ENCODE peak calls at places on chromosomes 16 and 17, in seven cellular contexts. One of them, this sample, is unnamed.

GRCh38 chr16:13634921-13635320 is 285.0 kb upstream of the ERCC4 start:
- DNase-seq in body of pancreas: no peak
- DNase-seq in H1: no peak
- DNase-seq in heart left ventricle: no peak
- DNase-seq in esophagus muscularis mucosa: no peak
- DNase-seq in adrenal gland: no peak
- DNase-seq in uterus: no peak
- DNase-seq in this sample: no peak

GRCh38 chr16:67393790-67394270 is 532 bp upstream of the TPPP3 start:
- DNase-seq in body of pancreas: no peak
- DNase-seq in esophagus muscularis mucosa: no peak
- DNase-seq in uterus: no peak
- DNase-seq in H1: no peak
- DNase-seq in adrenal gland: no peak
- DNase-seq in heart left ventricle: no peak
- DNase-seq in this sample: no peak

GRCh38 chr17:46028374-46028773 is 29.3 kb downstream of the STH start:
- DNase-seq in uterus: no peak
- DNase-seq in heart left ventricle: no peak
- DNase-seq in esophagus muscularis mucosa: no peak
- DNase-seq in H1: no peak
- DNase-seq in adrenal gland: peak
- DNase-seq in body of pancreas: peak
- DNase-seq in this sample: no peak

GRCh38 chr17:39352511-39352910 is 48.9 kb downstream of the FBXL20 start:
- DNase-seq in body of pancreas: no peak
- DNase-seq in adrenal gland: no peak
- DNase-seq in esophagus muscularis mucosa: no peak
- DNase-seq in uterus: no peak
- DNase-seq in H1: no peak
- DNase-seq in heart left ventricle: no peak
- DNase-seq in this sample: no peak

GRCh38 chr16:12171206-12171605 is 194.7 kb downstream of the SNX29 start:
- DNase-seq in heart left ventricle: no peak
- DNase-seq in H1: no peak
- DNase-seq in uterus: no peak
- DNase-seq in body of pancreas: no peak
- DNase-seq in esophagus muscularis mucosa: no peak
- DNase-seq in adrenal gland: no peak
- DNase-seq in this sample: no peak

GRCh38 chr17:47188266-47188665 is 829 bp downstream of the CDC27 start:
- DNase-seq in esophagus muscularis mucosa: no peak
- DNase-seq in H1: no peak
- DNase-seq in heart left ventricle: no peak
- DNase-seq in body of pancreas: no peak
- DNase-seq in adrenal gland: no peak
- DNase-seq in uterus: no peak
- DNase-seq in this sample: no peak

GRCh38 chr16:83356266-83356665 is 451.5 kb upstream of the HSBP1 start:
- DNase-seq in heart left ventricle: no peak
- DNase-seq in adrenal gland: no peak
- DNase-seq in H1: no peak
- DNase-seq in esophagus muscularis mucosa: no peak
- DNase-seq in body of pancreas: peak
- DNase-seq in uterus: peak
- DNase-seq in this sample: no peak

GRCh38 chr16:50496990-50497389 is 51.2 kb upstream of the NKD1 start:
- DNase-seq in H1: no peak
- DNase-seq in adrenal gland: no peak
- DNase-seq in esophagus muscularis mucosa: no peak
- DNase-seq in body of pancreas: no peak
- DNase-seq in uterus: no peak
- DNase-seq in heart left ventricle: no peak
- DNase-seq in this sample: no peak

GRCh38 chr16:56480776-56481467 is 29.6 kb downstream of the OGFOD1 start:
- DNase-seq in H1: no peak
- DNase-seq in body of pancreas: no peak
- DNase-seq in esophagus muscularis mucosa: no peak
- DNase-seq in heart left ventricle: no peak
- DNase-seq in uterus: no peak
- DNase-seq in adrenal gland: no peak
- DNase-seq in this sample: no peak

GRCh38 chr17:78019367-78019975 is 61.0 kb downstream of the TNRC6C start:
- DNase-seq in esophagus muscularis mucosa: no peak
- DNase-seq in H1: no peak
- DNase-seq in body of pancreas: no peak
- DNase-seq in uterus: no peak
- DNase-seq in adrenal gland: no peak
- DNase-seq in heart left ventricle: no peak
- DNase-seq in this sample: no peak

GRCh38 chr16:83853834-83854233 is 45.1 kb upstream of the MLYCD start:
- DNase-seq in adrenal gland: no peak
- DNase-seq in uterus: no peak
- DNase-seq in H1: no peak
- DNase-seq in body of pancreas: no peak
- DNase-seq in esophagus muscularis mucosa: peak
- DNase-seq in heart left ventricle: no peak
- DNase-seq in this sample: no peak

GRCh38 chr16:83622010-83622409 is 185.8 kb upstream of the HSBP1 start:
- DNase-seq in esophagus muscularis mucosa: peak
- DNase-seq in heart left ventricle: no peak
- DNase-seq in H1: no peak
- DNase-seq in adrenal gland: no peak
- DNase-seq in body of pancreas: no peak
- DNase-seq in uterus: no peak
- DNase-seq in this sample: no peak

GRCh38 chr16:80210787-80211186 is 330.0 kb upstream of the DYNLRB2 start:
- DNase-seq in adrenal gland: no peak
- DNase-seq in H1: no peak
- DNase-seq in uterus: no peak
- DNase-seq in esophagus muscularis mucosa: peak
- DNase-seq in body of pancreas: no peak
- DNase-seq in heart left ventricle: no peak
- DNase-seq in this sample: no peak

GRCh38 chr17:29143894-29144293 is 36.3 kb downstream of the MYO18A start:
- DNase-seq in esophagus muscularis mucosa: no peak
- DNase-seq in adrenal gland: peak
- DNase-seq in uterus: no peak
- DNase-seq in H1: no peak
- DNase-seq in body of pancreas: no peak
- DNase-seq in heart left ventricle: no peak
- DNase-seq in this sample: no peak

GRCh38 chr17:82449883-82450356 is 632 bp downstream of the CYBC1 start:
- DNase-seq in adrenal gland: no peak
- DNase-seq in uterus: no peak
- DNase-seq in heart left ventricle: no peak
- DNase-seq in esophagus muscularis mucosa: no peak
- DNase-seq in body of pancreas: no peak
- DNase-seq in H1: no peak
- DNase-seq in this sample: no peak

GRCh38 chr16:17194190-17194780 is 276.5 kb downstream of the XYLT1 start:
- DNase-seq in adrenal gland: peak
- DNase-seq in body of pancreas: peak
- DNase-seq in esophagus muscularis mucosa: no peak
- DNase-seq in heart left ventricle: peak
- DNase-seq in uterus: peak
- DNase-seq in H1: peak
- DNase-seq in this sample: no peak

GRCh38 chr17:58273453-58274104 is 7.2 kb downstream of the MPO start:
- DNase-seq in uterus: no peak
- DNase-seq in body of pancreas: no peak
- DNase-seq in esophagus muscularis mucosa: no peak
- DNase-seq in heart left ventricle: no peak
- DNase-seq in H1: no peak
- DNase-seq in adrenal gland: no peak
- DNase-seq in this sample: no peak

GRCh38 chr17:8109669-8110455 is 8.5 kb downstream of the ALOXE3 start:
- DNase-seq in heart left ventricle: peak
- DNase-seq in H1: peak
- DNase-seq in body of pancreas: peak
- DNase-seq in uterus: peak
- DNase-seq in adrenal gland: peak
- DNase-seq in esophagus muscularis mucosa: no peak
- DNase-seq in this sample: no peak

GRCh38 chr17:8918811-8919210 is 46.7 kb downstream of the PIK3R5 start:
- DNase-seq in uterus: no peak
- DNase-seq in adrenal gland: no peak
- DNase-seq in body of pancreas: no peak
- DNase-seq in heart left ventricle: no peak
- DNase-seq in esophagus muscularis mucosa: no peak
- DNase-seq in H1: no peak
- DNase-seq in this sample: no peak

GRCh38 chr17:28112199-28112995 is 69.9 kb downstream of the NLK start:
- DNase-seq in H1: no peak
- DNase-seq in esophagus muscularis mucosa: no peak
- DNase-seq in uterus: no peak
- DNase-seq in heart left ventricle: no peak
- DNase-seq in adrenal gland: no peak
- DNase-seq in body of pancreas: no peak
- DNase-seq in this sample: no peak

GRCh38 chr16:4801962-4802658 is at the start of gene ROGDI:
- DNase-seq in adrenal gland: peak
- DNase-seq in heart left ventricle: peak
- DNase-seq in H1: peak
- DNase-seq in uterus: peak
- DNase-seq in body of pancreas: peak
- DNase-seq in esophagus muscularis mucosa: peak
- DNase-seq in this sample: no peak

DNA sequence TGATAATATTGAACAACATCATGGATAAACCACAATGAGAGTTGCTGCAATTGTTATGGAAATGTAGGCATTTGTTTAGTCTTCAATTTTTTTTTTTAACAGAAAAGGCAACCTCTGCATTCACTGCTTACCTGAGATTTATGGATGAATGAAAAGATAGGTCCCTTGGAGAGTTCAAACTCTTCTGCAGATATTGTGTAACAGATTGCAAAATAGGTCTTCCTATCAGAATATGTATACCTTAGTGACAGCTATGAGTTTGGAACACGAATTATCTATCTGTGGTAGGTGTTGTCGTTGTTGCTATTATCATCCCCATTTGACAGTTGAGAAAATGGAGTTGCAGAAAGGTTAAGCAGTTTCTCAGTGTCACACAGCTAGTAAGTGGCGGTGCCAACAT is 1.2 kb upstream of the KCNJ16 start:
- DNase-seq in body of pancreas: no peak
- DNase-seq in esophagus muscularis mucosa: no peak
- DNase-seq in H1: no peak
- DNase-seq in adrenal gland: no peak
- DNase-seq in heart left ventricle: no peak
- DNase-seq in uterus: no peak
- DNase-seq in this sample: no peak
- H3K27ac ChIP-seq in body of pancreas: no peak
- H3K27ac ChIP-seq in esophagus muscularis mucosa: no peak
- H3K27ac ChIP-seq in H1: no peak
- H3K27ac ChIP-seq in adrenal gland: no peak
- H3K27ac ChIP-seq in heart left ventricle: no peak
- H3K27ac ChIP-seq in uterus: no peak
- H3K27ac ChIP-seq in this sample: no peak

DNA sequence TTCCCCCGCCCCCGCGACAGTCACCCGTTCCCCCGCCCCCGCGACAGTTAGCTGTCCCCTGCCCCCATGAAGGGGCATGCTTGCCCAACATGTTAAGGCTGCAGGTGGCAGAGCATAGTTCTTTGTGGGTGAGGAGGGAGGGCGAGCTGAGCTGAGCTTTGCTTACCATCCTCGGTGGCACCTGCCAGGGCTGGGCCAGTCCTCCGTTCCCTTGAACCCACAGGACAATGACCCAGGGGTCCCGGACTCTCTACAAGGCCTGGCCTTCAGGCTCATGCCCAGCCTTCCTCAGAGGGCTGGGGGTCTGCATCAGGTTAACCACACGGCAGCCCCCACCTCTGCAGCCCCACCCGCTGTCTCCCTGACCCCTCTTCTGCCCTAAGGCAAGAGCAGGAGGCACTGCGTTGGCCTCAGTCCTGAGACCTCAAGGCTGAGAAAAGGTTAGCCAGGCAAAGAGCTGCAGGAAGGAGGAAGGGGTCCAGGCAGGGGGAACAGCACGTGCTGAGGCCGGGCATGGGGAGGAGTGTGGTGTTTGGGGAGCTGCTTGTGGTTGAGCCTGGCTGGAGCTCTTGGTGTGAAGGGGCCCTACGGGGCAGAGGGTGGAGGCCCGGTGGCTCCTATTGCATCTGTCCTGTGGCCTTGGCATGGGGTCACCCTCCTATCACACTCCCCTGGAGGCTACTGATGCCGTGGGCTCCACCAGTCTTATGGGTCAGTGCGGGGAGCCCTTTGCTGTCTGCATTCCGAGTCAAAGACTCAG is 11.4 kb upstream of the DOC2B start:
- DNase-seq in uterus: no peak
- DNase-seq in adrenal gland: no peak
- DNase-seq in heart left ventricle: no peak
- DNase-seq in H1: no peak
- DNase-seq in body of pancreas: no peak
- DNase-seq in esophagus muscularis mucosa: no peak
- DNase-seq in this sample: no peak
- H3K4me3 ChIP-seq in uterus: no peak
- H3K4me3 ChIP-seq in adrenal gland: no peak
- H3K4me3 ChIP-seq in heart left ventricle: no peak
- H3K4me3 ChIP-seq in H1: no peak
- H3K4me3 ChIP-seq in body of pancreas: no peak
- H3K4me3 ChIP-seq in esophagus muscularis mucosa: no peak
- H3K4me3 ChIP-seq in this sample: no peak

DNA sequence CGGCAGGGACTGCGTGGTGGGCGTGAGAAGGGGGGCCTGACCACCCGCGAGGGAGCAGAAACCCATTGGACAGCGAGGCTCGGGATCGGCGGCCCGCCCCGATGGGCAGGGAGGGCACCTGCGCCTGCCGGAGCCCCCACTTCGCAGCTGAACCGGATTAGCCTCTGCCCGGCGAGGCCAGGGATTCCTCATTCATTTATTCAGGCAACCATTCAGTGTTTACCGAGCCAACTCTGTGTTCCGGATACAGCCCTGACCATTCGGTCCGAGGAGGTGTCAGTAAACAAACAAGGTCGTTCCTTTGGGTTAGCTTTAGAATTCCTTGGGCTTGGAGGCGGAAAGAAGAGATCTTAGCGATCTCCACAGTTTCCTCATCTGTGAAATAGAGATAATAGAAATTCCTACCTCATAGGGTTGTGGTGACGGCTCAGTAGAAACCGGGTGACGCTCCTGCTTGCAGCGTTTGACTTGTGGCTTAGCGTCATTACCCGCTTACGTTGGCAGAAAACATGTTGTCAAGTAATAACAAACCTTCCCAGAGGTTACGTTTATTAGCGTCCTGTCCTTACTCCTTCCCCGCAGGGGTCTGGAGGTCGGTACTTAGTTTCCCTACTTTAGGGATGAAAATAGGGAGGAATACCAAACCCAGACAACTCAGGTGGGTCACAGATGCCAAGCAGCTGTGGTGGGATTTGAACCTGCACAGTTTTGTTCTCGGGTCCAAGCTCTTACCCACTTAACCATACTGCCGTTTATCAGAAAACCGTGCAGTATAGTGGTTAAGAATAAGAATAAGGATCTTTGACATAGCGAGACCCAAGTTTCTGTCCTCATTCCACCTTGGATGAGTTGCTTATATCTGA is 893 bp downstream of the POLR3E start:
- DNase-seq in uterus: peak
- DNase-seq in adrenal gland: peak
- DNase-seq in body of pancreas: peak
- DNase-seq in esophagus muscularis mucosa: peak
- DNase-seq in heart left ventricle: peak
- DNase-seq in H1: peak
- DNase-seq in this sample: no peak
- TF ChIP-seq POLR2A in uterus: no peak
- TF ChIP-seq POLR2A in adrenal gland: no peak
- TF ChIP-seq POLR2A in body of pancreas: peak
- TF ChIP-seq POLR2A in esophagus muscularis mucosa: no peak
- TF ChIP-seq POLR2A in heart left ventricle: peak
- TF ChIP-seq POLR2A in H1: no peak
- TF ChIP-seq POLR2A in this sample: no peak

GRCh38 chr16:54630284-54630967 is 300.2 kb upstream of the IRX5 start:
- DNase-seq in H1: no peak
- DNase-seq in body of pancreas: no peak
- DNase-seq in heart left ventricle: no peak
- DNase-seq in uterus: no peak
- DNase-seq in adrenal gland: no peak
- DNase-seq in esophagus muscularis mucosa: no peak
- DNase-seq in this sample: no peak
- H3K27ac ChIP-seq in H1: no peak
- H3K27ac ChIP-seq in body of pancreas: no peak
- H3K27ac ChIP-seq in heart left ventricle: no peak
- H3K27ac ChIP-seq in uterus: no peak
- H3K27ac ChIP-seq in adrenal gland: no peak
- H3K27ac ChIP-seq in esophagus muscularis mucosa: no peak
- H3K27ac ChIP-seq in this sample: no peak

This sample was measured in vagina.